ENCODE peak calls at places on chromosomes 5 and 9, in four cellular contexts. X, U, A and W are unnamed samples.
A peak's percentile ranks its signal among the peaks of the same experiment; 100 is the strongest.

GRCh38 chr5:60550311-60550710 is 149.7 kb downstream of the DEPDC1B start:
- DNase-seq in X (no peak), U (no peak), A (no peak), W (no peak)

GRCh38 chr9:136225748-136226679 is 19.6 kb downstream of the QSOX2 start:
- DNase-seq in X (peak; percentile 47), U (peak; percentile 72), A (peak; percentile 41), W (peak; percentile 43)

GRCh38 chr5:88944751-88945507 is 61.9 kb upstream of the MEF2C start:
- DNase-seq in X (no peak), U (no peak), A (peak; percentile 31), W (peak; percentile 27)

GRCh38 chr9:137370865-137371520 is 52.0 kb downstream of the EXD3 start:
- DNase-seq in X (no peak), U (no peak), A (no peak), W (no peak)

GRCh38 chr9:94921072-94921471 is 194.6 kb downstream of the AOPEP start:
- DNase-seq in X (no peak), U (no peak), A (peak; percentile 74), W (peak; percentile 70)

GRCh38 chr5:43802119-43802518 is 199.1 kb downstream of the NNT start:
- DNase-seq in X (no peak), U (no peak), A (peak; percentile 28), W (no peak)

GRCh38 chr5:72498284-72498683 is 8.9 kb downstream of the ZNF366 start:
- DNase-seq in X (no peak), U (no peak), A (peak; percentile 45), W (peak; percentile 61)

GRCh38 chr5:88555658-88556057 is 287.0 kb upstream of the TMEM161B start:
- DNase-seq in X (no peak), U (no peak), A (no peak), W (no peak)

GRCh38 chr5:171418316-171418981 is 998 bp upstream of the FGF18 start:
- DNase-seq in X (peak; percentile 16), U (peak; percentile 71), A (peak; percentile 79), W (peak; percentile 82)

GRCh38 chr9:98240475-98240874 is 15.0 kb downstream of the TBC1D2 start:
- DNase-seq in X (no peak), U (no peak), A (no peak), W (no peak)

GRCh38 chr5:72117281-72117680 is 10.0 kb downstream of the MAP1B start:
- DNase-seq in X (no peak), U (no peak), A (no peak), W (no peak)

GRCh38 chr5:37668524-37669047 is 171.3 kb downstream of the GDNF start:
- DNase-seq in X (no peak), U (peak; percentile 41), A (peak; percentile 99), W (peak; percentile 95)

GRCh38 chr5:439181-439580 is 3.8 kb upstream of the EXOC3 start:
- DNase-seq in X (no peak), U (no peak), A (no peak), W (no peak)

GRCh38 chr5:68319316-68320093 is 103.9 kb downstream of the PIK3R1 start:
- DNase-seq in X (no peak), U (no peak), A (peak; percentile 74), W (peak; percentile 86)

GRCh38 chr5:104062495-104063377 is 500.1 kb upstream of the NUDT12 start:
- DNase-seq in X (no peak), U (no peak), A (no peak), W (no peak)

GRCh38 chr5:32776203-32776602 is 65.1 kb downstream of the NPR3 start:
- DNase-seq in X (no peak), U (no peak), A (no peak), W (no peak)

GRCh38 chr9:19408316-19408692 is 505 bp upstream of the ACER2 start:
- DNase-seq in X (no peak), U (no peak), A (no peak), W (no peak)

GRCh38 chr9:81266086-81266485 is 423.3 kb downstream of the TLE1 start:
- DNase-seq in X (no peak), U (no peak), A (peak; percentile 87), W (no peak)

GRCh38 chr5:122362361-122362760 is 50.3 kb downstream of the SNCAIP start:
- DNase-seq in X (no peak), U (no peak), A (peak; percentile 63), W (no peak)

GRCh38 chr9:1604942-1605560 is 410.1 kb upstream of the SMARCA2 start:
- DNase-seq in X (no peak), U (no peak), A (no peak), W (no peak)

GRCh38 chr5:6026766-6027165 is 351.6 kb downstream of the MED10 start:
- DNase-seq in X (no peak), U (no peak), A (no peak), W (no peak)

GRCh38 chr9:84301851-84302250 is 38.7 kb downstream of the SLC28A3 start:
- DNase-seq in X (no peak), U (no peak), A (no peak), W (peak; percentile 10)

GRCh38 chr9:37390759-37391158 is 31.7 kb upstream of the GRHPR start:
- DNase-seq in X (peak; percentile 13), U (peak; percentile 77), A (no peak), W (no peak)

GRCh38 chr5:177552839-177553455 is 1.4 kb downstream of the FAM193B start:
- DNase-seq in X (no peak), U (no peak), A (no peak), W (no peak)

GRCh38 chr5:9932770-9933169 is 302.6 kb upstream of the TAS2R1 start:
- DNase-seq in X (no peak), U (no peak), A (peak; percentile 92), W (peak; percentile 60)

GRCh38 chr5:13739462-13739861 is 205.0 kb downstream of the DNAH5 start:
- DNase-seq in X (no peak), U (no peak), A (no peak), W (no peak)

GRCh38 chr5:121968910-121969607 is 7.3 kb downstream of the SRFBP1 start:
- DNase-seq in X (no peak), U (no peak), A (peak; percentile 97), W (peak; percentile 99)

GRCh38 chr9:134034215-134035040 is 9.1 kb downstream of the BRD3OS start:
- DNase-seq in X (no peak), U (no peak), A (no peak), W (no peak)

GRCh38 chr5:38468202-38468656 is 88.2 kb downstream of the LIFR start:
- DNase-seq in X (no peak), U (no peak), A (peak; percentile 95), W (peak; percentile 89)

GRCh38 chr5:173831196-173831914 is 56.8 kb upstream of the CPEB4 start:
- DNase-seq in X (no peak), U (no peak), A (no peak), W (no peak)

GRCh38 chr5:150142800-150143724 is 12.6 kb downstream of the PDGFRB start:
- DNase-seq in X (no peak), U (peak; percentile 64), A (peak; percentile 94), W (peak; percentile 95)

GRCh38 chr5:52950686-52951085 is 38.5 kb upstream of the ITGA2 start:
- DNase-seq in X (no peak), U (no peak), A (no peak), W (no peak)

GRCh38 chr5:52947208-52947607 is 41.9 kb upstream of the ITGA2 start:
- DNase-seq in X (no peak), U (no peak), A (no peak), W (no peak)

GRCh38 chr5:52945040-52945439 is 44.1 kb upstream of the ITGA2 start:
- DNase-seq in X (no peak), U (no peak), A (no peak), W (no peak)

GRCh38 chr5:52947851-52948250 is 41.3 kb upstream of the ITGA2 start:
- DNase-seq in X (no peak), U (no peak), A (no peak), W (no peak)

DNA sequence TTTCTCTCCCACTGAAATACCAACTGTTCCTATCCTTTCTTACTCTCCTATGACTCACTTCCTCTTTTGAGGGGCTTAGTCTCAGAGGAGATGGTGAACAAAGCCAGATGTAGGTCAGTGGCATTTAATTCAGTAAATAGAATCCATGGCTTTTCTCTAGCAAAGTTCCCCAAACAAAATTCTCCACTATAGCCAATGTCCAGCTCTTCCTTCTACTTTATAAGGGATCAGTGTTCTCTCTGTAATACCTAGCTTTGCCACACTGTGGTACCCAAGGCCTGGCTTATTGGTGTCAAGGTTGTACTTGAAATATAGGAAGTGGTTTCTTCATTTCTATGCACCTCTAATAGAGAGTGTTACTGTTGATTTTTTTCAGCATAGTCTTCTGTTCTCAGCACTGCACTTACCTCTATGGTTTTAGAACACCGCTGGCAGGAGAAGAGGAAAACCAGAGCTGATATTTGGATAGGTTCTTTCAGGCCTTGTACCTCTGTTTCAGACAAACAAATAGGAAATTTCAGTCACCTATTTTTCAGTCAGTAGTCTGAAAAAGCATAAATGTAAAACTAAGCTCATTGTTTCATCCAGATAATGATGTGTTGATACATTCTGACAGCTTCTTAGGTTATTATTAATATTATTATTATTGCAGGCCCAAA is 40.6 kb upstream of the ITGA2 start:
- DNase-seq in X (peak; percentile 35), U (peak; percentile 69), A (peak; percentile 85), W (peak; percentile 84)
- TF ChIP-seq CTCF in X (peak; percentile 75), U (peak; percentile 74), A (peak; percentile 72), W (peak; percentile 86)

GRCh38 chr5:94693043-94693822 is 74.8 kb downstream of the SLF1 start:
- DNase-seq in X (no peak), U (no peak), A (peak; percentile 74), W (peak; percentile 95)
- TF ChIP-seq CTCF in X (peak; percentile 32), U (peak; percentile 31), A (peak; percentile 18), W (peak; percentile 76)

GRCh38 chr5:66596791-66597757 is 881 bp downstream of the MAST4 start:
- DNase-seq in X (no peak), U (peak; percentile 19), A (peak; percentile 2), W (no peak)
- TF ChIP-seq CTCF in X (no peak), U (no peak), A (no peak), W (no peak)

GRCh38 chr5:143180751-143181150 is 222.7 kb downstream of the NR3C1 start:
- DNase-seq in X (no peak), U (no peak), A (no peak), W (no peak)

GRCh38 chr5:143182106-143182505 is 221.4 kb downstream of the NR3C1 start:
- DNase-seq in X (no peak), U (no peak), A (no peak), W (no peak)

GRCh38 chr5:143181173-143181572 is 222.3 kb downstream of the NR3C1 start:
- DNase-seq in X (no peak), U (no peak), A (no peak), W (no peak)

GRCh38 chr5:143183989-143184388 is 219.5 kb downstream of the NR3C1 start:
- DNase-seq in X (no peak), U (no peak), A (no peak), W (no peak)

DNA sequence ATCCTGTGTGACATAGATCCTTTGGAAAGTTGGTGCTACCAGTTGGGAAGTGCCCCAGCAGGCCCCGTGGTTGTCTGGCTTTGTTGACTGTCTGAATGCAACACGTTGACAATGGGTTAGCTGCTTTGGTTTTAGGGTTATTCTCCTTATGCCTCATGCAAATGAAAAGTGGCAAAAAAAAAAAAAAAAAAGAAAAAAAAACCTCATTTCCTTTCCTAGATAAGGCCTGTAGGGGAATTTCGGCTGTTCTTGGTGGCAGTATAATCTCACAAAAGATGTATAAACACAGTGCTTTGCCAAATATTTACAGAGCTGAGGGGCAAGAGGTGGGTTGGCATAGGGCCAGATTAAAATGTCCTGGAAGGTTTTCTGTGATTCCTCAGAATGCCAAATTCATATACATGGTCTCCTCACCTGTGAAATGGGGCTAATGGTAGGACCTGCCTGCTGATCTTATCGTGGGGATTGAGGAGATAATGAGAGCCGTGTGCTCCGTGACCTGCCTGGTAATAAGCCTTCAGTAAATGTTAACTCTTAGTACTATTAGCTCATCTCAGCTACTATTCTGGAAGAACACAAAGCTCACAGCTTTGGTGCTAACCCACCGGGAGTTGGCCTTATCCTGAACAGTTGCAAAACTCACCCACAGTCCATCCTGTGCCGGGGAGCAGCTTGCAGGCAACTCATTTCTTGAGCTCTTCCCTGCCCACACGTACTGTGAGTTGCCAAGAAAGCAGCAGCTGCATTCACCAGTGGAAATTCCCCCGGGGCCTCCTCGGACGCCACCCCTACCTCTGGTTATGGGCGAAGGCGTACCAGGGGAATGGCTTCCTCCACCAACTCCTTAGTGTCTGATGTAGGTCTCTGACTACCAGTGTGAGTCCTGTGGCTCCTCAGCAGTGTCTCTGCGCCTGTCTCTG is 220.3 kb downstream of the NR3C1 start:
- DNase-seq in X (no peak), U (peak; percentile 13), A (no peak), W (no peak)
- TF ChIP-seq CTCF in X (no peak), U (no peak), A (no peak), W (no peak)